ENCODE peak calls at places on chromosomes 6 and 20, in nine cellular contexts. O, V, Q, W, L, Y, P, A and G are unnamed samples.

GRCh38 chr6:33809619-33810018 is 5.8 kb upstream of the MLN start:
- DNase-seq in W (no peak), A (no peak), L (no peak), Q (no peak), O (no peak), P (no peak), V (no peak), Y (no peak), G (no peak)

GRCh38 chr6:167121471-167121870 is 1.4 kb upstream of the CCR6 start:
- DNase-seq in V (no peak), W (no peak), P (no peak), L (no peak), A (no peak), Q (no peak), Y (no peak), O (no peak), G (no peak)

GRCh38 chr6:125746731-125747588 is 2.5 kb upstream of the HEY2 start:
- DNase-seq in V (no peak), W (peak; percentile 87), Q (no peak), O (peak; percentile 76), L (peak; percentile 27), Y (peak; percentile 39), P (peak; percentile 43), A (peak; percentile 65), G (peak; percentile 35)

GRCh38 chr6:128208851-128209580 is 308.2 kb upstream of the THEMIS start:
- DNase-seq in P (no peak), Y (peak; percentile 70), L (no peak), O (peak; percentile 78), W (peak; percentile 48), A (no peak), Q (no peak), V (peak; percentile 64), G (no peak)

GRCh38 chr20:9838378-9839295 is at the start of gene PAK5:
- DNase-seq in L (peak; percentile 58), V (peak; percentile 37), Q (no peak), P (peak; percentile 72), W (peak; percentile 88), A (peak; percentile 88), O (no peak), Y (peak; percentile 15), G (no peak)

GRCh38 chr20:1440024-1440423 is 26.6 kb downstream of the NSFL1C start:
- DNase-seq in Q (no peak), A (no peak), O (peak; percentile 32), L (no peak), W (peak; percentile 37), Y (peak; percentile 12), V (no peak), P (no peak), G (no peak)

GRCh38 chr6:136235233-136235564 is 14.9 kb downstream of the MTFR2 start:
- DNase-seq in W (peak; percentile 22), Q (no peak), V (peak; percentile 46), L (no peak), O (peak; percentile 60), A (no peak), Y (peak; percentile 91), P (peak; percentile 67), G (no peak)

GRCh38 chr6:151772436-151772835 is 35.0 kb upstream of the ESR1 start:
- DNase-seq in W (no peak), V (no peak), A (no peak), L (no peak), P (no peak), Y (no peak), Q (no peak), O (no peak), G (no peak)

GRCh38 chr6:24963887-24964570 is 28.3 kb upstream of the RIPOR2 start:
- DNase-seq in L (no peak), Y (no peak), A (no peak), O (no peak), P (no peak), W (no peak), Q (no peak), V (no peak), G (no peak)

GRCh38 chr20:23187759-23188158 is 101.6 kb upstream of the CD93 start:
- DNase-seq in V (no peak), Q (no peak), L (no peak), O (no peak), P (peak; percentile 60), A (no peak), Y (no peak), W (peak; percentile 40), G (no peak)

GRCh38 chr6:109373333-109373732 is 8.9 kb downstream of the CD164 start:
- DNase-seq in W (no peak), Q (no peak), L (no peak), V (no peak), O (no peak), P (no peak), A (no peak), Y (no peak), G (no peak)

GRCh38 chr20:57291003-57291402 is 24.6 kb upstream of the BMP7 start:
- DNase-seq in A (no peak), Q (no peak), V (no peak), O (no peak), Y (no peak), P (no peak), L (no peak), W (no peak), G (no peak)

GRCh38 chr20:47336013-47336754 is 20.3 kb downstream of the ZMYND8 start:
- DNase-seq in Y (peak; percentile 87), A (peak; percentile 84), O (peak; percentile 83), P (no peak), L (peak; percentile 51), Q (peak; percentile 74), V (peak; percentile 38), W (peak; percentile 76), G (peak; percentile 47)

GRCh38 chr20:41734506-41734945 is 116.3 kb upstream of the CHD6 start:
- DNase-seq in O (peak; percentile 61), V (peak; percentile 45), L (no peak), W (peak; percentile 11), Y (peak; percentile 22), Q (peak; percentile 8), A (no peak), P (peak; percentile 42), G (no peak)

GRCh38 chr6:120648713-120649112 is 685.6 kb downstream of the TBC1D32 start:
- DNase-seq in L (no peak), P (no peak), Y (no peak), V (peak; percentile 28), A (no peak), W (no peak), Q (no peak), O (no peak), G (no peak)

GRCh38 chr6:148952147-148953041 is 205.6 kb downstream of the UST start:
- DNase-seq in V (peak; percentile 28), P (no peak), W (no peak), Y (peak; percentile 65), L (no peak), Q (peak; percentile 36), O (no peak), A (no peak), G (no peak)

GRCh38 chr6:29884261-29884660 is 56.6 kb downstream of the HLA-G start:
- DNase-seq in V (no peak), P (no peak), O (no peak), A (no peak), L (no peak), Y (no peak), Q (no peak), W (no peak), G (no peak)

GRCh38 chr6:167658106-167658505 is 168.6 kb upstream of the AFDN start:
- DNase-seq in O (no peak), A (no peak), L (no peak), P (no peak), Y (no peak), Q (no peak), V (peak; percentile 44), W (no peak), G (no peak)

GRCh38 chr20:51735728-51736600 is 32.2 kb downstream of the ATP9A start:
- DNase-seq in A (no peak), W (no peak), P (no peak), V (no peak), Y (no peak), O (no peak), Q (no peak), L (no peak), G (no peak)

GRCh38 chr6:131979515-131980337 is 28.6 kb upstream of the CCN2 start:
- DNase-seq in W (peak; percentile 71), L (no peak), P (peak; percentile 96), O (peak; percentile 97), Y (peak; percentile 97), V (peak; percentile 64), A (no peak), Q (peak; percentile 68), G (no peak)

GRCh38 chr6:44915111-44915510 is 413.0 kb upstream of the RUNX2 start:
- DNase-seq in P (no peak), O (no peak), L (no peak), Y (no peak), V (no peak), Q (no peak), W (no peak), A (no peak), G (no peak)

GRCh38 chr6:28658475-28659249 is 133.0 kb downstream of the GPX5 start:
- DNase-seq in O (peak; percentile 17), L (no peak), A (no peak), Q (no peak), P (peak; percentile 51), W (no peak), Y (peak; percentile 12), V (peak; percentile 4), G (no peak)

GRCh38 chr6:14108571-14109410 is 8.8 kb upstream of the CD83 start:
- DNase-seq in A (peak; percentile 65), V (no peak), Q (no peak), W (peak; percentile 36), Y (no peak), P (no peak), O (no peak), L (no peak), G (peak; percentile 12)

GRCh38 chr6:51299649-51300380 is 481.1 kb downstream of the TFAP2B start:
- DNase-seq in O (no peak), V (no peak), A (no peak), Y (no peak), P (no peak), L (no peak), Q (no peak), W (peak; percentile 7), G (no peak)

GRCh38 chr6:4941782-4942672 is 61.8 kb downstream of the RPP40 start:
- DNase-seq in Y (peak; percentile 96), W (peak; percentile 95), Q (peak; percentile 89), V (peak; percentile 96), O (peak; percentile 90), P (peak; percentile 90), L (no peak), A (peak; percentile 60), G (no peak)

GRCh38 chr6:139323511-139324445 is 32.0 kb upstream of the TXLNB start:
- DNase-seq in V (peak; percentile 73), Y (peak; percentile 75), Q (peak; percentile 51), O (peak; percentile 92), P (no peak), W (peak; percentile 32), L (no peak), A (peak; percentile 43), G (no peak)

GRCh38 chr6:113015249-113015648 is 668.1 kb downstream of the RFPL4B start:
- DNase-seq in A (no peak), W (no peak), Q (peak; percentile 63), Y (peak; percentile 83), L (no peak), V (no peak), P (no peak), O (peak; percentile 88), G (no peak)